ENCODE peak calls at places on chromosome 20, in seven cellular contexts. R, Y, T, Z, F, B and D are unnamed samples.

GRCh38 chr20:37890108-37890507 is 12.8 kb upstream of the VSTM2L start:
- DNase-seq in B (no peak), Z (no peak), R (peak; percentile 26), Y (no peak), T (no peak), F (no peak), D (no peak)

GRCh38 chr20:37907677-37908397 is 4.9 kb downstream of the VSTM2L start:
- DNase-seq in R (no peak), Z (no peak), F (no peak), T (no peak), B (peak; percentile 85), Y (no peak), D (peak; percentile 57)

GRCh38 chr20:24560571-24561485 is 91.4 kb downstream of the SYNDIG1 start:
- DNase-seq in Y (no peak), R (no peak), B (no peak), T (no peak), Z (no peak), F (no peak), D (no peak)

GRCh38 chr20:49283176-49283702 is 5.4 kb upstream of the ZNFX1 start:
- DNase-seq in R (no peak), Z (no peak), B (no peak), Y (no peak), T (no peak), F (peak; percentile 14), D (peak; percentile 29)

GRCh38 chr20:33124994-33125393 is 43.0 kb upstream of the BPIFA2 start:
- DNase-seq in B (no peak), T (no peak), R (no peak), Z (no peak), Y (no peak), F (no peak), D (no peak)

GRCh38 chr20:9985773-9986172 is 49.0 kb upstream of the ANKEF1 start:
- DNase-seq in F (no peak), R (no peak), B (no peak), T (no peak), Z (no peak), Y (no peak), D (no peak)

GRCh38 chr20:53402233-53403005 is 191.2 kb downstream of the ZNF217 start:
- DNase-seq in Y (no peak), T (no peak), Z (no peak), F (no peak), R (no peak), B (no peak), D (no peak)

GRCh38 chr20:6333110-6333509 is 210.3 kb upstream of the FERMT1 start:
- DNase-seq in B (no peak), F (no peak), Z (no peak), Y (no peak), T (no peak), R (no peak), D (no peak)

GRCh38 chr20:58670097-58670496 is 19.0 kb downstream of the STX16 start:
- DNase-seq in T (no peak), Z (no peak), R (no peak), B (no peak), F (no peak), Y (no peak), D (no peak)

GRCh38 chr20:58670659-58671058 is 19.6 kb downstream of the STX16 start:
- DNase-seq in Z (no peak), B (no peak), Y (no peak), F (no peak), R (no peak), T (no peak), D (no peak)

GRCh38 chr20:58668901-58669286 is 17.8 kb downstream of the STX16 start:
- DNase-seq in Z (no peak), B (no peak), Y (no peak), F (no peak), T (no peak), R (no peak), D (no peak)

GRCh38 chr20:58667975-58668374 is 16.9 kb downstream of the STX16 start:
- DNase-seq in R (no peak), Y (no peak), B (no peak), F (no peak), T (no peak), Z (no peak), D (no peak)

DNA sequence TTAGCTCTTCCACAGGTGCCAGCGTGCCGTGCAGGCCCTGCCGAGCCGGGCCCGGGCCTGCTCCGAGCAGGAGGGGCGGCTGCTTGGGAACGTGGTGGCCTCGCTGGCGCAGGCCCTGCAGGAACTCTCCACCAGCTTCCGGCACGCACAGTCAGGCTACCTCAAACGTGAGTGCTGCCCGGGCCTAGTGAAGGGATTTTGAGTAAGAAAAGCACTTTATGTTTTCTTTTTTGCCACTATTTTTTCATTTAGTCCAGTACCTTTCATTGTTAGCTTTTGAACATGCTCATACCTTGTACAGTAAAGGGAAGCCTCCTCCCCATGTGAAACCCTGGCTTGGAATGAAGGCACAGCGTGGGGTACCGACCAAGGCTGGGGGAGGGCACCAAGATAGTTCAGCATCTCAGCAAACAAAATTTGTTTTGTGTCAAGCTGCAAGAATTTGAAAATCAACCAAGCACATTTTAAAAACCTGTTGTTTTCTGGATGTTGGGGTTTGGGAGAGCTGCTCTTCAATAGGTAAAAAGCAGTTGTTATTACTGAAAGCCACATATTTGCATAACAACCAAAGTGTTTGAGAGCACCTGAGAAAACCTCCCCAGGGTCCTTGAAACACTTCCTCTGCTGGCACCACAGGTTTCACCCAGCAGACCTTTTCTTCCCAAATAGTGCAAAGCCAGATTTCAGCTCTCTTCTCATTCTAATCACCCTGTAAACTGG is 18.4 kb downstream of the STX16 start:
- DNase-seq in Z (peak; percentile 64), B (no peak), R (peak; percentile 32), T (no peak), F (no peak), Y (no peak), D (no peak)
- TF ChIP-seq JUND in Z (no peak), B (no peak), R (no peak), T (no peak), F (no peak), Y (no peak), D (no peak)

GRCh38 chr20:62710886-62711702 is 2.5 kb downstream of the NTSR1 start:
- DNase-seq in F (peak; percentile 74), Y (no peak), Z (no peak), T (no peak), R (no peak), B (peak; percentile 61), D (peak; percentile 47)
- TF ChIP-seq JUND in F (no peak), Y (no peak), Z (no peak), T (no peak), R (no peak), B (no peak), D (no peak)

GRCh38 chr20:40741507-40742106 is 52.6 kb upstream of the MAFB start:
- DNase-seq in F (peak; percentile 56), Y (peak; percentile 57), Z (peak; percentile 34), B (no peak), T (peak; percentile 56), R (no peak), D (peak; percentile 67)
- TF ChIP-seq JUND in F (no peak), Y (no peak), Z (no peak), B (no peak), T (no peak), R (no peak), D (no peak)

DNA sequence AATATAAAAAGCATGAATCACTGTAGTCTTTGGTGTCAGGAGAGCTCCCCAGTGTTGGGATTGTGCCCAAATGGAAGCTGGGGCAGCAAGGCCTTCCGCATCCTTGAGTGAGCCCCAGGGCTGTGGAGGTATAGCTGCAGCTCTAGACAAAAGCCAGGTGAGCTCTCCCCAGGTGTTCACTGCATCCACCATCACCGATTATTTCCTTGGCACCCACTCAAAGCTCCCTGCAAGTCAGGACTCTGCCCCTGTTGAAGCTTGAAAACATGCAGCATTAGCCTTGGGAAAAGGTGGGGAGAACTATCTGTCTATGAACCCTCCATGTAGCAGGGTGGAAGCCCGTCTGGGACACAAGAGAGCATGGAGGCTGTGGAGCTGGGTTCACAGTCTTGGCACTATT is 228.8 kb downstream of the BMP7 start:
- DNase-seq in T (no peak), Y (no peak), F (no peak), Z (no peak), R (no peak), B (no peak), D (no peak)
- TF ChIP-seq JUND in T (no peak), Y (no peak), F (no peak), Z (no peak), R (no peak), B (no peak), D (no peak)